ENCODE peak calls at places on chromosomes 16 and 17, in eight cellular contexts. U is GM13976, X is neural progenitor cell, J is Caco-2, N is A549, D is tibial artery, G is osteocyte, C is H9. I is an unnamed sample.

GRCh38 chr16:58713742-58714141 is 20.4 kb downstream of the GOT2 start:
- DNase-seq in U (no peak), X (no peak), J (no peak), N (no peak), D (no peak), G (no peak), C (no peak), I (no peak)

GRCh38 chr16:1870365-1871082 is 1.4 kb downstream of the MEIOB start:
- DNase-seq in U (no peak), X (no peak), J (no peak), N (peak; percentile 95), D (no peak), G (no peak), C (no peak), I (no peak)

GRCh38 chr17:46732754-46733398 is 85.6 kb downstream of the WNT3 start:
- DNase-seq in U (no peak), X (peak; percentile 94), J (no peak), N (no peak), D (no peak), G (no peak), C (peak; percentile 87), I (no peak)

GRCh38 chr17:17439971-17440843 is 36.6 kb upstream of the MED9 start:
- DNase-seq in U (peak; percentile 83), X (peak; percentile 62), J (peak; percentile 80), N (peak; percentile 91), D (no peak), G (no peak), C (peak; percentile 87), I (peak; percentile 86)

GRCh38 chr17:76920364-76921139 is 52.3 kb downstream of the MGAT5B start:
- DNase-seq in U (no peak), X (no peak), J (no peak), N (no peak), D (no peak), G (no peak), C (no peak), I (no peak)

GRCh38 chr17:53119773-53120172 is 703.0 kb upstream of the KIF2B start:
- DNase-seq in U (no peak), X (no peak), J (no peak), N (no peak), D (no peak), G (no peak), C (no peak), I (no peak)

GRCh38 chr17:61635913-61636432 is 45.0 kb upstream of the NACA2 start:
- DNase-seq in U (peak; percentile 21), X (peak; percentile 55), J (peak; percentile 55), N (peak; percentile 66), D (no peak), G (no peak), C (peak; percentile 54), I (peak; percentile 27)

GRCh38 chr16:35746281-35746962 is 2287.0 kb downstream of the TP53TG3F start:
- DNase-seq in U (no peak), X (no peak), J (no peak), N (no peak), D (no peak), G (peak; percentile 81), C (no peak), I (no peak)

GRCh38 chr17:38794221-38794620 is 5.1 kb downstream of the PIP4K2B start:
- DNase-seq in U (no peak), X (no peak), J (no peak), N (no peak), D (no peak), G (no peak), C (no peak), I (no peak)

GRCh38 chr17:51585514-51586104 is 325.3 kb downstream of the UTP18 start:
- DNase-seq in U (peak; percentile 4), X (peak; percentile 66), J (no peak), N (peak; percentile 40), D (no peak), G (no peak), C (peak; percentile 75), I (no peak)

GRCh38 chr17:31521632-31522283 is 130.3 kb downstream of the RAB11FIP4 start:
- DNase-seq in U (no peak), X (no peak), J (no peak), N (no peak), D (no peak), G (no peak), C (no peak), I (no peak)

GRCh38 chr16:28845173-28846079 is 722 bp downstream of the TUFM start:
- DNase-seq in U (peak; percentile 59), X (peak; percentile 32), J (peak; percentile 31), N (peak; percentile 50), D (no peak), G (no peak), C (no peak), I (no peak)

GRCh38 chr17:44970136-44970737 is 2.1 kb upstream of the C1QL1 start:
- DNase-seq in U (no peak), X (peak; percentile 81), J (no peak), N (no peak), D (no peak), G (no peak), C (peak; percentile 72), I (no peak)

GRCh38 chr17:44969144-44969780 is 1.2 kb upstream of the C1QL1 start:
- DNase-seq in U (no peak), X (peak; percentile 73), J (no peak), N (no peak), D (no peak), G (no peak), C (peak; percentile 73), I (no peak)

GRCh38 chr17:44967907-44968224 is 237 bp downstream of the C1QL1 start:
- DNase-seq in U (no peak), X (no peak), J (no peak), N (no peak), D (no peak), G (no peak), C (no peak), I (peak; percentile 59)

GRCh38 chr17:44967026-44967906 is 837 bp downstream of the C1QL1 start:
- DNase-seq in U (no peak), X (peak; percentile 34), J (no peak), N (no peak), D (no peak), G (no peak), C (peak; percentile 64), I (no peak)

GRCh38 chr17:44968225-44969143 is at the start of gene C1QL1:
- DNase-seq in U (peak; percentile 100), X (peak; percentile 98), J (peak; percentile 93), N (peak; percentile 90), D (peak; percentile 87), G (peak; percentile 96), C (peak; percentile 98), I (peak; percentile 100)
- TF ChIP-seq CTCF in U (no peak), X (peak; percentile 67), J (peak; percentile 30), N (no peak), D (no peak), G (peak; percentile 22), C (peak; percentile 66), I (no peak)

GRCh38 chr16:67431805-67432476 is 1.0 kb downstream of the HSD11B2 start:
- DNase-seq in U (no peak), X (peak; percentile 44), J (no peak), N (no peak), D (no peak), G (no peak), C (peak; percentile 74), I (no peak)

GRCh38 chr16:67430504-67431076 is 331 bp upstream of the HSD11B2 start:
- DNase-seq in U (no peak), X (peak; percentile 57), J (peak; percentile 82), N (no peak), D (no peak), G (no peak), C (no peak), I (no peak)

GRCh38 chr16:67432491-67432890 is 1.6 kb downstream of the HSD11B2 start:
- DNase-seq in U (no peak), X (no peak), J (no peak), N (no peak), D (no peak), G (no peak), C (no peak), I (no peak)

GRCh38 chr16:67429799-67430503 is 970 bp upstream of the HSD11B2 start:
- DNase-seq in U (no peak), X (no peak), J (no peak), N (no peak), D (no peak), G (no peak), C (no peak), I (no peak)

GRCh38 chr16:67431077-67431804 is at the start of gene HSD11B2:
- DNase-seq in U (peak; percentile 71), X (peak; percentile 91), J (peak; percentile 55), N (peak; percentile 62), D (no peak), G (peak; percentile 88), C (peak; percentile 81), I (peak; percentile 73)
- TF ChIP-seq CTCF in U (no peak), X (peak; percentile 21), J (no peak), N (peak; percentile 21), D (peak; percentile 24), G (no peak), C (no peak), I (no peak)

GRCh38 chr17:83100220-83100852 is 20.9 kb downstream of the METRNL start:
- DNase-seq in U (no peak), X (no peak), J (no peak), N (no peak), D (peak; percentile 64), G (no peak), C (no peak), I (no peak)

GRCh38 chr17:83099086-83099540 is 19.7 kb downstream of the METRNL start:
- DNase-seq in U (no peak), X (no peak), J (no peak), N (no peak), D (no peak), G (no peak), C (no peak), I (no peak)

GRCh38 chr17:83100853-83101391 is 21.5 kb downstream of the METRNL start:
- DNase-seq in U (no peak), X (no peak), J (no peak), N (no peak), D (no peak), G (no peak), C (no peak), I (no peak)

GRCh38 chr17:83098241-83099085 is 19.1 kb downstream of the METRNL start:
- DNase-seq in U (no peak), X (peak; percentile 34), J (no peak), N (no peak), D (no peak), G (no peak), C (no peak), I (no peak)

DNA sequence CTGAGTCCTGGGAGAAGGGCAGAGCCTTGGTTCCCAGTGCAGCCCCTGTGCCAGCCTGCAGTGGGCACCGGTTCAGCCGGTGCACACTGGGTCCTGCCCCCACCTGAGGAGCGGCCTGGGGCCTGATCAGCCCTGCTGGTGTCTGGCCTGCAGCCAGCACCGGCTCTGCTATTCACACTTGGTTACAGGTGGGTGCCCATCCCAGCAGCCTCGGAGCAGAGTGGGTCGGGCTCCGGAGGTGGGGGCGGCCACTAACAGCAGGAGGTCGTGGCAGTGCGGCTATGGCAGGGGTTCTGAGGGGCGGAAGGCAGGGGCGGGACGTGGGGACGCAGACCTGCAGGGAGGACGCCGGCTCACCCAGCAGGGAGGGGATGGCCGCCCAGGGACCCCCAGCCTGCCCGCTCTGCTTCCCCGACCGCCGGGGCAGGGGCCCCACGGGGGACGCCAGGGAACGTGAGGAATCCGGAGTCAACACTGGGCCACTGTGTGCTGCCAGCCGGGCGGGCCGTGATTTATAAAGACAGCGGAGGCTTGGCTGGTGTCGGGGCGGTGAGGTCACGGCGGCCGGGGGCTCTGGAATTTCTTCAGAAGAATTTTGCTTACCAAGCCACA is 20.3 kb downstream of the METRNL start:
- DNase-seq in U (no peak), X (peak; percentile 32), J (no peak), N (no peak), D (peak; percentile 69), G (no peak), C (no peak), I (no peak)
- TF ChIP-seq CTCF in U (no peak), X (no peak), J (no peak), N (no peak), D (no peak), G (peak; percentile 29), C (peak; percentile 15), I (no peak)

GRCh38 chr17:73304971-73305786 is 6.6 kb downstream of the CDC42EP4 start:
- DNase-seq in U (no peak), X (peak; percentile 35), J (no peak), N (peak; percentile 82), D (peak; percentile 73), G (peak; percentile 91), C (peak; percentile 85), I (no peak)
- TF ChIP-seq CTCF in U (no peak), X (peak; percentile 18), J (no peak), N (peak; percentile 24), D (peak; percentile 21), G (peak; percentile 56), C (peak; percentile 66), I (no peak)

I was measured in GM20000.